ENCODE peak calls at places on chromosomes 13 and 19, in ten cellular contexts. W is upper lobe of left lung, O is GM23338, K is suprapubic skin, M is H1, X is K562, Q is esophagus muscularis mucosa, H is HCT116, S is endothelial cell of umbilical vein, G is GM12891. Z is an unnamed sample.

GRCh38 chr13:24228852-24229458 is 68.4 kb downstream of the SPATA13 start:
- DNase-seq in G (no peak), H (peak), X (peak), S (peak), M (no peak), K (no peak), W (no peak), Q (no peak), O (peak), Z (peak)

GRCh38 chr19:48746738-48747575 is at the start of gene IZUMO1:
- DNase-seq in O (peak), M (peak), X (peak), K (no peak), W (peak), Q (no peak), S (peak), H (peak), G (no peak), Z (peak)

GRCh38 chr19:13022111-13022858 is 27.0 kb downstream of the NFIX start:
- DNase-seq in Q (no peak), X (no peak), G (no peak), M (no peak), W (no peak), S (no peak), O (no peak), H (no peak), K (no peak), Z (no peak)

GRCh38 chr13:67515895-67516294 is 285.8 kb upstream of the PCDH9 start:
- DNase-seq in S (no peak), O (no peak), Q (no peak), W (no peak), H (no peak), X (no peak), K (no peak), G (no peak), M (no peak), Z (no peak)

GRCh38 chr19:28397311-28397710 is 815.6 kb downstream of the UQCRFS1 start:
- DNase-seq in Q (no peak), X (no peak), H (no peak), G (no peak), W (no peak), O (no peak), M (no peak), S (no peak), K (no peak), Z (no peak)

GRCh38 chr13:36332986-36333385 is 13.2 kb downstream of the SPART start:
- DNase-seq in O (no peak), K (no peak), S (peak), M (no peak), X (no peak), Q (no peak), G (no peak), H (no peak), W (no peak), Z (no peak)

GRCh38 chr19:1880611-1881392 is 4.5 kb downstream of the ABHD17A start:
- DNase-seq in M (no peak), O (no peak), G (no peak), W (no peak), K (no peak), Q (no peak), X (no peak), S (no peak), H (no peak), Z (no peak)

GRCh38 chr19:19372656-19373416 is 32.6 kb upstream of the GATAD2A start:
- DNase-seq in S (peak), M (no peak), X (peak), K (no peak), G (no peak), W (peak), O (peak), Q (no peak), H (peak), Z (peak)

GRCh38 chr13:76944457-76944856 is 3.9 kb upstream of the ACOD1 start:
- DNase-seq in O (no peak), S (no peak), X (no peak), H (no peak), Q (no peak), W (no peak), G (no peak), K (no peak), M (no peak), Z (peak)

GRCh38 chr19:4585556-4585955 is 26.1 kb upstream of the SEMA6B start:
- DNase-seq in X (no peak), K (no peak), S (no peak), G (no peak), M (no peak), H (no peak), W (no peak), O (no peak), Q (no peak), Z (no peak)

GRCh38 chr19:54429545-54430227 is 14.4 kb downstream of the TTYH1 start:
- DNase-seq in X (no peak), M (peak), Q (no peak), K (no peak), S (no peak), G (no peak), O (no peak), H (no peak), W (no peak), Z (no peak)

GRCh38 chr13:110629735-110630134 is 14.4 kb downstream of the NAXD start:
- DNase-seq in H (no peak), W (no peak), S (no peak), G (no peak), X (no peak), M (no peak), K (no peak), O (no peak), Q (no peak), Z (no peak)

GRCh38 chr19:4861147-4861546 is 6.3 kb downstream of the PLIN3 start:
- DNase-seq in X (peak), G (no peak), Q (no peak), O (no peak), W (no peak), H (no peak), S (no peak), M (no peak), K (no peak), Z (no peak)

GRCh38 chr13:25732146-25732865 is 319.5 kb downstream of the SHISA2 start:
- DNase-seq in K (no peak), S (no peak), M (no peak), H (no peak), X (no peak), W (no peak), G (no peak), Q (no peak), O (no peak), Z (no peak)

GRCh38 chr13:95660981-95661581 is 15.9 kb upstream of the DNAJC3 start:
- DNase-seq in O (peak), H (peak), K (no peak), X (peak), W (no peak), S (peak), Q (no peak), G (no peak), M (no peak), Z (no peak)

GRCh38 chr19:29694669-29695627 is 20.1 kb downstream of the C19orf12 start:
- DNase-seq in G (peak), M (peak), Q (peak), X (peak), O (peak), W (peak), H (no peak), S (peak), K (peak), Z (peak)

GRCh38 chr13:45392811-45393210 is 25.4 kb downstream of the SLC25A30 start:
- DNase-seq in K (no peak), W (no peak), S (no peak), H (no peak), G (no peak), Q (no peak), X (no peak), M (no peak), O (no peak), Z (no peak)

GRCh38 chr13:63435668-63436275 is 2020.1 kb upstream of the PCDH20 start:
- DNase-seq in S (peak), G (no peak), M (no peak), K (no peak), X (no peak), Q (no peak), O (no peak), H (peak), W (no peak), Z (no peak)

GRCh38 chr13:114105351-114106225 is 26.8 kb downstream of the RASA3 start:
- DNase-seq in S (no peak), Q (no peak), K (no peak), G (no peak), M (no peak), H (no peak), W (peak), X (no peak), O (no peak), Z (no peak)

GRCh38 chr13:80528733-80529132 is 187.8 kb upstream of the SPRY2 start:
- DNase-seq in S (no peak), X (peak), G (no peak), H (no peak), W (no peak), M (no peak), Q (no peak), K (no peak), O (no peak), Z (no peak)

GRCh38 chr19:2478756-2479555 is 3.0 kb downstream of the GADD45B start:
- DNase-seq in O (peak), W (peak), M (peak), X (no peak), G (no peak), Q (peak), S (peak), K (peak), H (no peak), Z (no peak)

GRCh38 chr19:55319786-55320185 is 5.4 kb downstream of the TMEM150B start:
- DNase-seq in S (peak), W (no peak), M (peak), X (peak), O (peak), K (no peak), Q (no peak), H (no peak), G (no peak), Z (no peak)

GRCh38 chr19:22901431-22902130 is 69.5 kb downstream of the ZNF723 start:
- DNase-seq in X (no peak), O (no peak), K (no peak), H (no peak), W (no peak), S (no peak), Q (no peak), M (no peak), G (no peak), Z (no peak)

GRCh38 chr19:42198676-42199439 is 18.6 kb downstream of the DEDD2 start:
- DNase-seq in W (peak), M (no peak), Q (no peak), K (no peak), G (peak), S (no peak), X (no peak), H (no peak), O (peak), Z (peak)

GRCh38 chr19:10952809-10953208 is 8.0 kb upstream of the SMARCA4 start:
- DNase-seq in W (peak), Q (no peak), X (no peak), O (no peak), H (peak), K (no peak), M (no peak), G (no peak), S (no peak), Z (no peak)

GRCh38 chr13:90365130-90365529 is 982.4 kb upstream of the MIR17HG start:
- DNase-seq in G (no peak), O (no peak), M (no peak), K (no peak), S (no peak), H (no peak), X (no peak), Q (no peak), W (no peak), Z (no peak)

GRCh38 chr13:65966991-65967451 is 1263.1 kb downstream of the PCDH9 start:
- DNase-seq in G (no peak), Q (no peak), S (peak), H (peak), W (no peak), O (peak), K (no peak), M (no peak), X (no peak), Z (peak)

GRCh38 chr19:41851456-41851855 is 6.6 kb downstream of the DMRTC2 start:
- DNase-seq in H (no peak), S (no peak), G (no peak), W (no peak), O (peak), Q (no peak), M (no peak), K (no peak), X (no peak), Z (no peak)

GRCh38 chr13:50171585-50172282 is 156.5 kb downstream of the KCNRG start:
- DNase-seq in X (no peak), W (no peak), O (no peak), M (no peak), S (no peak), K (no peak), G (no peak), Q (no peak), H (no peak), Z (no peak)
- TF ChIP-seq POLR2AphosphoS5 in X (no peak), W (no peak), O (no peak), M (no peak), S (no peak), K (no peak), G (no peak), Q (no peak), H (no peak), Z (no peak)

DNA sequence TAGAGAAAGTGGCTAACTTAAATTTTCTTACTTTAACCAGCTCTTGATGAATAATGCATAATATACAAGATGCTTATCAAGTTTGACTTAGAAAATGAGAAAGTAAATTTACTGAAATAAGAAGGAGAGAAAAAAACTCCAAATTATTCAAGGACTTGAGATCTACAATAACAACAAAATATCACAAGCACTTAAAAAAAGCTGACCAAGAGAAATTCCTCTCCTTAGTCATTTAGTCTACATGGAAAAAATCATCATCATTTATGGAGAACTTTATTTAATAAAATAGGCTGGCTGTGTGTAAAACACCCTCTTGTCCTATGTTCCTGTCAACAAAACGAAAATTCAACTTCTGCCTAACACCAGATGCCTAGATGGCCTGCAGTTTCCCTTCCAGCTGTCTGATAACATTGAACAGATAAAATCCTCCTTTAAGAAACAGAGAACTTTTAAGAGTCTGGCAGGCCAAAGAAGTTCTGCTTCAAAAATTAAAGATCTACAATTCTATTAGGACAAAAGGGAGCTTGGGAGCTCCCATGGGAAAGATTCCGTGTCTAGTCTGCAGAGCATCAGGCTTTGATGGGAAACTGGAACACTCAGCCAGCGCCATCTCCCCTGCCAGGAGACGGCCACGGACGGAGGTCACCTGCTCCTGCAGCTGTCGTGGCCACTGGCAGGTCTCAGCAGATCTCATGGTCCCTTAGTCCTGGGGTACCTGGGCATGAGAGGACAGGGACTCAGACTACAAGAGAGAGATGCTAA is 37.9 kb upstream of the ATP11A start:
- DNase-seq in Q (no peak), W (no peak), H (no peak), G (no peak), K (no peak), M (no peak), S (no peak), X (no peak), O (no peak), Z (no peak)
- TF ChIP-seq POLR2AphosphoS5 in Q (peak), W (no peak), H (no peak), G (no peak), K (no peak), M (no peak), S (no peak), X (no peak), O (no peak), Z (no peak)

DNA sequence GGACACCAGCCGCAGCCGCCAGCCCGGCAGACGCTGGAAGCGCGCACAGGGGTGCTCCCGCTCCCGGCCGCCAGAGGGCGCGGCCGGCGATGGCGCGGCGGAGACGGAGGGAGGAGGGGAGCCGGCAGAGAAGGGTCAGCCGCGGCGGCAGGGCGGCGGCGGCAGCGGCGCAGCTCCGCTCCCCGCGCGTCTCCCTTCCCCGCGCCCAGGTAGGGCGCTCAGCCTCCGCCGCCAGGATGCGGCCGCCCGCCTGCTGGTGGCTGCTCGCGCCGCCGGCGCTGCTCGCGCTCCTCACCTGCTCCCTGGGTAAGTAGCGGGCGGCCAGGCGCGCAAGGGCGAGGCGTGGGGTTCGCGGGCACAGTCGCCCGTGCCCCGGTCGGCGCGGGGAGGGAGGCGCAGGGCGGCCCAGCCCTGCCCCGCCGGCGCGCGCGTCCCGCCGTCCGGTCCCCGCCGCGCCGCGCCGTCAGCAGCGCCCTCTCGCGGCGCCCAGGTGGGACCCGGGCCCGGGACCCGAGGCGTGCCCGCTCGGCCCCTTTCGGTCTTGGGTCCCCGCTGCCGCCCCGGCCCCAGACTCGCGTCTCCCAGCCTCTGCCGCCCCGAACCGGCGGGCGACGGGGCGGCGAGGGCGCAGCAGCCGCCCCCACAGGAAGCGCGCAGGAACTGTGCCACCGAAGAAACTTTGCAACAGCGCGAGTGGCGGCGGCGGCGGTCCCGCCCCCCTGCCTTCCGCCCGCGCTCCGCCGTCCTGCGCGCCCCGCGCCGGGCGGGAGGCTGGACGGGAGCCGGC is at the start of gene B3GLCT:
- DNase-seq in Q (no peak), X (peak), O (peak), M (peak), W (peak), H (peak), S (peak), G (peak), K (no peak), Z (peak)
- TF ChIP-seq POLR2AphosphoS5 in Q (peak), X (no peak), O (no peak), M (peak), W (peak), H (peak), S (peak), G (no peak), K (no peak), Z (no peak)

GRCh38 chr13:111955412-111955769 is 111.6 kb upstream of the SOX1 start:
- DNase-seq in O (no peak), Q (no peak), X (no peak), G (no peak), W (no peak), M (peak), S (no peak), K (peak), H (no peak), Z (no peak)
- TF ChIP-seq POLR2AphosphoS5 in O (no peak), Q (no peak), X (no peak), G (no peak), W (no peak), M (no peak), S (no peak), K (no peak), H (no peak), Z (no peak)

GRCh38 chr13:59991395-59991794 is 172.3 kb downstream of the DIAPH3 start:
- DNase-seq in K (no peak), O (peak), G (no peak), H (no peak), W (no peak), S (no peak), Q (no peak), X (no peak), M (no peak), Z (no peak)
- TF ChIP-seq POLR2AphosphoS5 in K (no peak), O (no peak), G (no peak), H (no peak), W (no peak), S (no peak), Q (no peak), X (no peak), M (no peak), Z (no peak)

GRCh38 chr19:46660008-46660517 is 919 bp downstream of the DACT3 start:
- DNase-seq in Q (no peak), G (no peak), X (peak), H (no peak), O (peak), W (no peak), M (peak), K (no peak), S (no peak), Z (no peak)

GRCh38 chr19:46659151-46660007 is 1.6 kb downstream of the DACT3 start:
- DNase-seq in G (no peak), W (no peak), M (peak), O (peak), Q (no peak), K (no peak), X (peak), H (no peak), S (no peak), Z (peak)

GRCh38 chr19:46650445-46650844 is 10.5 kb downstream of the DACT3 start:
- DNase-seq in H (no peak), X (no peak), Q (no peak), G (no peak), K (no peak), W (no peak), M (no peak), O (no peak), S (no peak), Z (no peak)

GRCh38 chr19:46656541-46656940 is 4.4 kb downstream of the DACT3 start:
- DNase-seq in O (no peak), M (no peak), S (no peak), W (no peak), H (no peak), K (no peak), G (no peak), X (no peak), Q (no peak), Z (no peak)

DNA sequence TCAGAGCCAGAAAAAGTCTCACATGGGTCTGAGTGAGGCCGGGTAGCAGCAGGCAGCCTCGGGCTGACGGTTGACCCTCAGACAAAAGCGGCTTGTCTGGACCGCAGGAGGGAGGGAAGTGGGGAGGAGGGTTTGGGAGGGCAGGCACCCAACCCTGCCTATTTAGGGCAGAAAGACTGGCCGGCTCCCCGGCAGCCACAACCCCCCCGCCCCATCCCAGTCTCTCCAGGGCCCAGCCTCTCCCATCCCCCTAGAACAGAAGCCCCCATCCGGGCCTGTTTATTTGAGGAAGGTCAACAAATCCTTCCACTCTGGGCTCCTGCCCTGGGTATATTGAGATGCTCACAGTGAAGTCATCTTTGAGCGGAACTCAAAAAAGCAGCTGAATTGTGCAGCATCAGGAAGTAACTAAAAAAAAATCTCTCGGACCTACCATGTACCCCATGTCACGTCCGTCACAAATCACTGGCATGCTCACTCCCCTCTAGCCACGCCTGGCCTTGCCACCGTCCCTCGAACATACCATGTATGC is 6.3 kb downstream of the DACT3 start:
- DNase-seq in M (peak), H (no peak), S (no peak), Q (no peak), K (no peak), X (no peak), W (no peak), G (no peak), O (peak), Z (no peak)
- TF ChIP-seq POLR2AphosphoS5 in M (no peak), H (no peak), S (no peak), Q (peak), K (no peak), X (no peak), W (no peak), G (no peak), O (no peak), Z (no peak)

GRCh38 chr19:18000480-18000980 is 7.4 kb upstream of the ARRDC2 start:
- DNase-seq in X (no peak), K (no peak), S (no peak), O (no peak), Q (no peak), H (no peak), W (no peak), M (no peak), G (no peak), Z (no peak)

GRCh38 chr19:18001837-18002345 is 6.1 kb upstream of the ARRDC2 start:
- DNase-seq in W (no peak), G (no peak), S (no peak), Q (no peak), O (no peak), H (no peak), M (no peak), X (no peak), K (no peak), Z (no peak)

GRCh38 chr19:17999685-18000479 is 8.1 kb upstream of the ARRDC2 start:
- DNase-seq in X (peak), H (no peak), Q (no peak), S (no peak), G (no peak), W (no peak), M (no peak), K (no peak), O (no peak), Z (no peak)

GRCh38 chr19:18002347-18002850 is 5.6 kb upstream of the ARRDC2 start:
- DNase-seq in H (no peak), K (no peak), Q (no peak), M (no peak), W (peak), O (no peak), S (no peak), G (no peak), X (no peak), Z (peak)

GRCh38 chr19:18000981-18001836 is 6.8 kb upstream of the ARRDC2 start:
- DNase-seq in Q (peak), O (peak), M (peak), G (peak), W (peak), K (peak), X (peak), H (peak), S (peak), Z (peak)
- TF ChIP-seq POLR2AphosphoS5 in Q (peak), O (peak), M (no peak), G (peak), W (peak), K (peak), X (peak), H (peak), S (peak), Z (no peak)

Z was measured in HL-60.